ENCODE peak calls at places on chromosomes 4 and X, in four cellular contexts. S is fibroblast of lung; T is activated naive CD4-positive, alpha-beta T cell treated with anti-CD3 and anti-CD28 coated beads, Interleukin-2, amount 50 U/mL, for 16 hours; N is activated T-helper 1 cell treated with anti-CD3 and anti-CD28 coated beads, Interleukin-12 subunit alpha, Interleukin-12 subunit beta, Interleukin-2, Interleukin-4 antibody, amounts not matched to agents 30 ng/mL and 10 ng/mL and 1 ng/mL, durations not matched to agents 14 hours and 24 hours and 36 hours. M is an unnamed sample.

GRCh38 chrX:73683236-73683859 is 120.4 kb downstream of the CHIC1 start:
- DNase-seq in S (peak; percentile 3), T (no peak), N (no peak), M (no peak)

GRCh38 chr4:114417214-114417613 is 181.4 kb upstream of the UGT8 start:
- DNase-seq in S (no peak), T (no peak), N (no peak), M (no peak)

GRCh38 chr4:75107703-75108612 is 175.0 kb downstream of the PARM1 start:
- DNase-seq in S (no peak), T (no peak), N (no peak), M (no peak)

GRCh38 chr4:38230121-38230728 is 270.0 kb downstream of the PTTG2 start:
- DNase-seq in S (no peak), T (no peak), N (no peak), M (no peak)

GRCh38 chr4:48126621-48127020 is 7.4 kb downstream of the TXK start:
- DNase-seq in S (no peak), T (no peak), N (no peak), M (no peak)

GRCh38 chr4:106080376-106080775 is 185.1 kb downstream of the NPNT start:
- DNase-seq in S (no peak), T (no peak), N (no peak), M (no peak)

GRCh38 chr4:3332498-3332897 is 39.7 kb downstream of the RGS12 start:
- DNase-seq in S (no peak), T (no peak), N (no peak), M (no peak)

GRCh38 chr4:960736-961650 is 12.4 kb downstream of the DGKQ start:
- DNase-seq in S (no peak), T (no peak), N (no peak), M (no peak)

GRCh38 chr4:7124643-7125442 is 57.0 kb upstream of the GRPEL1 start:
- DNase-seq in S (peak; percentile 96), T (no peak), N (no peak), M (no peak)

GRCh38 chr4:156805696-156806095 is 165.9 kb downstream of the PDGFC start:
- DNase-seq in S (peak; percentile 65), T (no peak), N (no peak), M (no peak)

GRCh38 chr4:26326791-26327190 is 6.0 kb downstream of the RBPJ start:
- DNase-seq in S (peak; percentile 99), T (no peak), N (no peak), M (no peak)

GRCh38 chr4:118586357-118586790 is 98.8 kb upstream of the METTL14 start:
- DNase-seq in S (no peak), T (no peak), N (no peak), M (no peak)

GRCh38 chrX:9189286-9189685 is 155.4 kb upstream of the FAM9B start:
- DNase-seq in S (no peak), T (no peak), N (no peak), M (no peak)

GRCh38 chr4:159547645-159548308 is 444.9 kb downstream of the RAPGEF2 start:
- DNase-seq in S (peak; percentile 83), T (no peak), N (no peak), M (no peak)

GRCh38 chr4:98994474-98995182 is 893 bp upstream of the METAP1 start:
- DNase-seq in S (peak; percentile 19), T (no peak), N (no peak), M (no peak)

GRCh38 chr4:38687571-38688011 is 23.6 kb downstream of the KLF3 start:
- DNase-seq in S (peak; percentile 17), T (no peak), N (no peak), M (no peak)

GRCh38 chr4:145863191-145863590 is 75.4 kb downstream of the ZNF827 start:
- DNase-seq in S (no peak), T (no peak), N (no peak), M (no peak)

GRCh38 chr4:8177544-8177943 is 18.9 kb upstream of the ABLIM2 start:
- DNase-seq in S (no peak), T (no peak), N (no peak), M (no peak)

M was measured in activated effector memory CD4-positive, alpha-beta T cell treated with anti-CD3 and anti-CD28 coated beads, Interleukin-2, amount 50 U/mL, for 16 hours.